ENCODE peak calls at places on chromosomes 1 and 21, in six cellular contexts. I is stimulated activated CD4-positive, alpha-beta T cell treated with anti-CD3 and anti-CD28 coated beads, Interleukin-15, amount 100 ng/mL, for 1 hour; B is D721Med; O is HEK293T; K is activated CD4-positive, alpha-beta T cell treated with anti-CD3 and anti-CD28 coated beads, Interleukin-2, amount 50 U/mL, for 1 hour; P is transverse colon. Q is an unnamed sample.
A peak's percentile ranks its signal among the peaks of the same experiment; 100 is the strongest.

GRCh38 chr1:114694540-114695310 is 621 bp downstream of the AMPD1 start:
- DNase-seq in I (no peak), B (no peak), O (no peak), K (no peak), P (no peak), Q (no peak)

GRCh38 chr1:153506386-153506785 is 29.4 kb downstream of the S100A6 start:
- DNase-seq in I (no peak), B (no peak), O (no peak), K (no peak), P (no peak), Q (no peak)

GRCh38 chr1:101203812-101204540 is 32.8 kb upstream of the S1PR1 start:
- DNase-seq in I (no peak), B (no peak), O (no peak), K (no peak), P (no peak), Q (no peak)

GRCh38 chr1:226644541-226645176 is 94.4 kb downstream of the ITPKB start:
- DNase-seq in I (no peak), B (no peak), O (no peak), K (no peak), P (no peak), Q (no peak)

GRCh38 chr1:169928438-169929209 is 34.9 kb upstream of the SCYL3 start:
- DNase-seq in I (no peak), B (no peak), O (peak; percentile 36), K (no peak), P (no peak), Q (no peak)

GRCh38 chr1:180190091-180190490 is 35.4 kb downstream of the QSOX1 start:
- DNase-seq in I (no peak), B (no peak), O (no peak), K (no peak), P (no peak), Q (no peak)

GRCh38 chr1:36306902-36307456 is 811 bp downstream of the SH3D21 start:
- DNase-seq in I (peak; percentile 90), B (peak; percentile 98), O (peak; percentile 99), K (peak; percentile 91), P (peak; percentile 96), Q (peak; percentile 91)

GRCh38 chr1:113928129-113928949 is 785 bp upstream of the HIPK1 start:
- DNase-seq in I (no peak), B (no peak), O (no peak), K (no peak), P (no peak), Q (no peak)

GRCh38 chr1:78536427-78536826 is 45.7 kb downstream of the PTGFR start:
- DNase-seq in I (no peak), B (no peak), O (no peak), K (no peak), P (no peak), Q (no peak)

GRCh38 chr1:1024421-1025415 is 4.8 kb downstream of the AGRN start:
- DNase-seq in I (no peak), B (no peak), O (no peak), K (no peak), P (no peak), Q (no peak)

GRCh38 chr1:2499986-2500596 is 24.0 kb downstream of the PLCH2 start:
- DNase-seq in I (no peak), B (no peak), O (no peak), K (no peak), P (no peak), Q (no peak)

GRCh38 chr1:115062542-115063004 is 26.7 kb downstream of the TSPAN2 start:
- DNase-seq in I (peak; percentile 67), B (no peak), O (no peak), K (peak; percentile 92), P (peak; percentile 66), Q (peak; percentile 62)

GRCh38 chr1:153344718-153345025 is 4.0 kb downstream of the PGLYRP4 start:
- DNase-seq in I (no peak), B (no peak), O (peak; percentile 5), K (no peak), P (no peak), Q (no peak)

GRCh38 chr1:215583185-215583692 is 16.1 kb downstream of the KCTD3 start:
- DNase-seq in I (no peak), B (no peak), O (no peak), K (no peak), P (no peak), Q (no peak)

GRCh38 chr1:100441651-100442050 is 89.3 kb downstream of the CDC14A start:
- DNase-seq in I (no peak), B (no peak), O (no peak), K (no peak), P (no peak), Q (no peak)

GRCh38 chr1:3515774-3516480 is 61.5 kb downstream of the ARHGEF16 start:
- DNase-seq in I (no peak), B (no peak), O (no peak), K (no peak), P (no peak), Q (no peak)

GRCh38 chr1:204409111-204409510 is 2.5 kb downstream of the PPP1R15B start:
- DNase-seq in I (no peak), B (no peak), O (no peak), K (no peak), P (no peak), Q (no peak)

GRCh38 chr1:214665606-214666110 is 62.7 kb downstream of the CENPF start:
- DNase-seq in I (no peak), B (no peak), O (no peak), K (no peak), P (no peak), Q (no peak)

GRCh38 chr1:22259581-22260282 is 116.8 kb upstream of the WNT4 start:
- DNase-seq in I (no peak), B (no peak), O (no peak), K (no peak), P (peak; percentile 64), Q (no peak)

GRCh38 chr1:159974350-159974965 is 20.4 kb upstream of the SLAMF9 start:
- DNase-seq in I (no peak), B (no peak), O (no peak), K (no peak), P (no peak), Q (no peak)

GRCh38 chr1:69497847-69498246 is 69.9 kb upstream of the LRRC7 start:
- DNase-seq in I (no peak), B (no peak), O (no peak), K (no peak), P (no peak), Q (no peak)

GRCh38 chr1:1123581-1124507 is 8.0 kb upstream of the C1orf159 start:
- DNase-seq in I (no peak), B (no peak), O (no peak), K (no peak), P (peak; percentile 8), Q (no peak)

GRCh38 chr1:67716800-67717199 is 31.8 kb downstream of the GADD45A start:
- DNase-seq in I (no peak), B (no peak), O (no peak), K (no peak), P (peak; percentile 71), Q (no peak)

GRCh38 chr1:40039245-40039756 is 1.2 kb upstream of the CAP1 start:
- DNase-seq in I (no peak), B (no peak), O (no peak), K (no peak), P (no peak), Q (no peak)

GRCh38 chr1:232474821-232475220 is 155.1 kb downstream of the SIPA1L2 start:
- DNase-seq in I (no peak), B (no peak), O (no peak), K (no peak), P (no peak), Q (no peak)

GRCh38 chr1:211349730-211350129 is 23.1 kb downstream of the TRAF5 start:
- DNase-seq in I (no peak), B (no peak), O (no peak), K (no peak), P (no peak), Q (peak; percentile 1)

GRCh38 chr1:65681101-65681500 is 111.6 kb upstream of the PDE4B start:
- DNase-seq in I (no peak), B (no peak), O (no peak), K (no peak), P (no peak), Q (no peak)

GRCh38 chr21:45406801-45407628 is 2.0 kb downstream of the COL18A1 start:
- DNase-seq in I (no peak), B (no peak), O (no peak), K (no peak), P (no peak), Q (no peak)

GRCh38 chr1:199753513-199753912 is 274.0 kb upstream of the NR5A2 start:
- DNase-seq in I (no peak), B (no peak), O (no peak), K (no peak), P (no peak), Q (no peak)

GRCh38 chr1:202234331-202235002 is 40.9 kb downstream of the LGR6 start:
- DNase-seq in I (no peak), B (no peak), O (no peak), K (no peak), P (no peak), Q (no peak)

GRCh38 chr1:12177999-12178441 is 11.2 kb downstream of the TNFRSF1B start:
- DNase-seq in I (peak; percentile 94), B (no peak), O (no peak), K (peak; percentile 96), P (peak; percentile 64), Q (no peak)

GRCh38 chr21:37153193-37153934 is 80.3 kb downstream of the TTC3 start:
- DNase-seq in I (no peak), B (no peak), O (no peak), K (no peak), P (peak; percentile 58), Q (peak; percentile 61)

GRCh38 chr21:27759091-27759659 is 792.3 kb upstream of the ADAMTS5 start:
- DNase-seq in I (no peak), B (no peak), O (no peak), K (no peak), P (peak; percentile 47), Q (peak; percentile 58)

GRCh38 chr1:164707868-164708331 is 148.9 kb downstream of the PBX1 start:
- DNase-seq in I (no peak), B (no peak), O (no peak), K (no peak), P (no peak), Q (no peak)

GRCh38 chr1:16088996-16089395 is 15.5 kb upstream of the FAM131C start:
- DNase-seq in I (no peak), B (no peak), O (no peak), K (no peak), P (no peak), Q (no peak)

GRCh38 chr1:10514490-10515235 is 39.9 kb downstream of the PEX14 start:
- DNase-seq in I (no peak), B (no peak), O (no peak), K (peak; percentile 20), P (no peak), Q (no peak)

GRCh38 chr1:56081151-56081550 is 498.2 kb downstream of the PLPP3 start:
- DNase-seq in I (no peak), B (no peak), O (no peak), K (no peak), P (peak; percentile 13), Q (no peak)

GRCh38 chr1:66831529-66832239 is 30.6 kb upstream of the INSL5 start:
- DNase-seq in I (no peak), B (no peak), O (no peak), K (no peak), P (no peak), Q (no peak)

GRCh38 chr1:246689409-246689997 is 34.7 kb upstream of the SCCPDH start:
- DNase-seq in I (peak; percentile 1), B (peak; percentile 94), O (peak; percentile 61), K (peak; percentile 7), P (peak; percentile 84), Q (peak; percentile 86)